ENCODE peak calls at places on chromosomes 7 and 10, in ten cellular contexts. S is left ventricle myocardium inferior; V is HT1080; Z is CD4-positive, CD25-positive, alpha-beta regulatory T cell; K is stimulated activated CD8-positive, alpha-beta memory T cell treated with anti-CD3 and anti-CD28 coated beads, Interleukin-7, amount 100 ng/mL, for 1 hour; T is mesendoderm; U is tibial nerve; D is T-helper 2 cell; F is NCI-H2107; X is NCI-H774. G is an unnamed sample.

GRCh38 chr7:95687759-95688343 is 84.5 kb upstream of the DYNC1I1 start:
- DNase-seq in S (no peak), V (peak), Z (no peak), K (no peak), T (peak), U (no peak), D (no peak), F (peak), X (peak), G (no peak)

GRCh38 chr7:97971120-97971989 is 18.6 kb downstream of the OCM2 start:
- DNase-seq in S (no peak), V (peak), Z (no peak), K (peak), T (peak), U (no peak), D (peak), F (no peak), X (no peak), G (no peak)

GRCh38 chr7:23544913-23545354 is 13.2 kb upstream of the TRA2A start:
- DNase-seq in S (no peak), V (peak), Z (no peak), K (no peak), T (peak), U (no peak), D (no peak), F (no peak), X (no peak), G (no peak)

GRCh38 chr7:94374231-94374630 is 20.5 kb upstream of the COL1A2 start:
- DNase-seq in S (peak), V (peak), Z (no peak), K (no peak), T (peak), U (peak), D (no peak), F (no peak), X (no peak), G (no peak)

GRCh38 chr10:9781681-9782080 is 1236.0 kb upstream of the CELF2 start:
- DNase-seq in S (no peak), V (no peak), Z (no peak), K (no peak), T (peak), U (no peak), D (no peak), F (no peak), X (no peak), G (no peak)

GRCh38 chr10:10872706-10873276 is 144.9 kb upstream of the CELF2 start:
- DNase-seq in S (no peak), V (no peak), Z (no peak), K (no peak), T (peak), U (no peak), D (no peak), F (no peak), X (no peak), G (no peak)

GRCh38 chr10:4470231-4470840 is 355.7 kb upstream of the AKR1E2 start:
- DNase-seq in S (no peak), V (peak), Z (no peak), K (no peak), T (peak), U (no peak), D (no peak), F (no peak), X (no peak), G (no peak)

GRCh38 chr7:23022258-23022745 is 8.4 kb upstream of the HYCC1 start:
- DNase-seq in S (no peak), V (peak), Z (no peak), K (no peak), T (no peak), U (no peak), D (no peak), F (no peak), X (no peak), G (no peak)

G was measured in activated gamma-delta T cell treated with anti-CD3 and anti-CD28 coated beads, Interleukin-2, amount 50 U/mL, for 16 hours.